ENCODE peak calls at places on chromosomes 13 and 19, in nine cellular contexts. N, F, U, E, J, S, I, L and O are unnamed samples.

GRCh38 chr19:29576761-29577661 is 29.1 kb upstream of the POP4 start:
- DNase-seq in N (peak; percentile 34), F (no peak), U (no peak), E (no peak), J (no peak), S (no peak), I (no peak), L (no peak), O (no peak)

GRCh38 chr13:31204592-31204991 is 4.8 kb downstream of the B3GLCT start:
- DNase-seq in N (no peak), F (no peak), U (no peak), E (no peak), J (no peak), S (peak; percentile 45), I (no peak), L (peak; percentile 10), O (no peak)

GRCh38 chr19:50570997-50571396 is 2.8 kb upstream of the LRRC4B start:
- DNase-seq in N (no peak), F (no peak), U (no peak), E (no peak), J (no peak), S (no peak), I (no peak), L (no peak), O (no peak)

GRCh38 chr19:45075215-45076028 is 856 bp downstream of the ZNF296 start:
- DNase-seq in N (peak; percentile 80), F (peak; percentile 44), U (peak; percentile 81), E (no peak), J (no peak), S (peak; percentile 54), I (peak; percentile 39), L (peak; percentile 86), O (peak; percentile 88)

GRCh38 chr13:111947876-111948275 is 119.1 kb upstream of the SOX1 start:
- DNase-seq in N (no peak), F (no peak), U (no peak), E (no peak), J (no peak), S (no peak), I (no peak), L (no peak), O (no peak)

GRCh38 chr19:28022506-28022905 is 1190.4 kb downstream of the UQCRFS1 start:
- DNase-seq in N (no peak), F (no peak), U (no peak), E (no peak), J (no peak), S (no peak), I (no peak), L (no peak), O (no peak)

GRCh38 chr13:101835920-101836319 is 383.4 kb downstream of the ITGBL1 start:
- DNase-seq in N (no peak), F (no peak), U (no peak), E (no peak), J (no peak), S (no peak), I (no peak), L (no peak), O (no peak)

GRCh38 chr19:16824658-16825311 is 4.4 kb upstream of the SIN3B start:
- DNase-seq in N (no peak), F (peak; percentile 17), U (no peak), E (no peak), J (peak; percentile 40), S (no peak), I (no peak), L (no peak), O (no peak)

GRCh38 chr19:10817291-10818038 is 18.5 kb downstream of the TMED1 start:
- DNase-seq in N (no peak), F (peak; percentile 47), U (peak; percentile 28), E (peak; percentile 84), J (peak; percentile 86), S (no peak), I (no peak), L (no peak), O (peak; percentile 33)

GRCh38 chr19:49790866-49791265 is 22.2 kb downstream of the FUZ start:
- DNase-seq in N (no peak), F (peak; percentile 84), U (no peak), E (peak; percentile 93), J (peak; percentile 84), S (no peak), I (no peak), L (no peak), O (no peak)

GRCh38 chr13:32246468-32246867 is 68.7 kb downstream of the ZAR1L start:
- DNase-seq in N (no peak), F (peak; percentile 45), U (peak; percentile 60), E (no peak), J (peak; percentile 35), S (peak; percentile 66), I (peak; percentile 48), L (peak; percentile 43), O (peak; percentile 68)

GRCh38 chr13:85286081-85286480 is 513.1 kb downstream of the SLITRK6 start:
- DNase-seq in N (no peak), F (no peak), U (no peak), E (no peak), J (no peak), S (no peak), I (no peak), L (no peak), O (no peak)

DNA sequence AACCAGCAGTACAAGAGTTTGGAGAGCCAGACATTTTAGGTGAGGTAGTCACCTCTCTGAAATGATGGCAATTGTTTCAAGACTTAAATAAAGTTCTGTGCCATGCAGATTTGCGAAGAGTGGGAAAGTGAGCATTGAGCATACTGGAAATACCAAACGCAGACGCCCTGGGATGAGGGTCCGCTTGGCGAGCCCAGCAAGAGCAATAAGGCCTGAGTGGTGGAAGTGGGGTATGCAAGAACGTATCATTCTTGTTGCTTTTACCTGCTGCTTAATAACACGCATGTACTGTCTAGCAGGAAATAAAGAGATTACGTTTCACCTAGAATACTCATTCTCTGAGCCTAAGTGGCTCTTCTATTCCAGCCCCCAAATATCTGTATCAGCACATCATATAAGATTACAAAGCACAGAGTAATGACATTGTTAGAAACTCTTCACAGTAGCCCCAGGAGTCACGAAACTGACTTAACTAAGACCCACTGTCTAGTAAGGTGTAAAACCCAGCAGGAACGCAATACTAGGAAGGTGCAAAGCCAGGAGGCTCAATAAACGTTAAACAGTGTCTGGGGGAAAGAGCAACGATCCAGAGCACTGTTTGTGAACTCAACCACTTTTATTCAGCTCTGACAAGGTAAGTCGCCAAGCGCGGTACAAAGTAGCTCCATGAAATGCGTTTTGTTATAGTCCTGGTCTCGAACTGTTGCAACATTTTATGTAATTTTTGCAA is 1.3 kb downstream of the RCBTB2 start:
- DNase-seq in N (peak; percentile 38), F (peak; percentile 33), U (peak; percentile 31), E (no peak), J (no peak), S (no peak), I (peak; percentile 19), L (no peak), O (no peak)
- H3K27ac ChIP-seq in N (peak overlapping the region; percentile 93), F (peak overlapping the region; percentile 98), U (peak overlapping the region; percentile 89), E (peak overlapping the region; percentile 94), J (peak overlapping the region; percentile 96), S (no peak overlapping the region), I (peak overlapping the region; percentile 93), L (peak overlapping the region; percentile 86), O (peak overlapping the region; percentile 98)

GRCh38 chr19:18478545-18479311 is 40.8 kb upstream of the ISYNA1 start:
- DNase-seq in N (peak; percentile 51), F (peak; percentile 79), U (peak; percentile 50), E (peak; percentile 70), J (peak; percentile 78), S (no peak), I (peak; percentile 45), L (peak; percentile 83), O (peak; percentile 70)
- TF ChIP-seq POLR2A in N (peak; percentile 57), F (no peak), U (no peak), E (no peak), J (no peak), S (no peak), I (no peak), L (no peak), O (no peak)

GRCh38 chr13:24100152-24100551 is 60.4 kb upstream of the SPATA13 start:
- DNase-seq in N (no peak), F (no peak), U (no peak), E (no peak), J (no peak), S (no peak), I (no peak), L (no peak), O (no peak)

GRCh38 chr13:24096659-24097058 is 63.9 kb upstream of the SPATA13 start:
- DNase-seq in N (no peak), F (no peak), U (no peak), E (no peak), J (no peak), S (no peak), I (no peak), L (no peak), O (no peak)

GRCh38 chr13:24097667-24098066 is 62.9 kb upstream of the SPATA13 start:
- DNase-seq in N (no peak), F (no peak), U (no peak), E (no peak), J (no peak), S (no peak), I (no peak), L (no peak), O (no peak)

GRCh38 chr13:24092108-24092507 is 68.4 kb upstream of the SPATA13 start:
- DNase-seq in N (no peak), F (no peak), U (no peak), E (no peak), J (no peak), S (no peak), I (no peak), L (no peak), O (no peak)

DNA sequence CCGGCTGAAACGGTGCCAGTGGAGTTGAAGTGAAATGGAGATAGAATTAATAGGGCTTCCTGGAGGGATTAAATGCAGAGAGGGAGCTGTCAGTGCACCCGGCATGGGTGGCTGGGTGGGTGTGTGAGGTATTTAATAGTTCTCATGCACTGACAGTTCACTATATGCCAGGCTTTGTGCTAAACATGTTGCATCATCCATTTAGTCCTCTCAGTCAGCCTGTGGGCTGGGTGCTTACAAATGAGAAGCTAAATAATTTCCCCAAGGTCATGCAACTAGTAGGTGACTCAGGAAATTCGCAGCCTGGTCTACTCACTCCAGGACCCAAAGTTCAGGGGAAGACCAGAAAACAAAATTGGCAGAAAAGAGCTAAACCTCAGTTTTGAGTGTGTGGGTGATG is 63.5 kb upstream of the SPATA13 start:
- DNase-seq in N (peak; percentile 16), F (peak; percentile 50), U (no peak), E (no peak), J (no peak), S (no peak), I (no peak), L (no peak), O (no peak)
- H3K27ac ChIP-seq in N (no peak overlapping the region), F (no peak overlapping the region), U (no peak overlapping the region), E (no peak overlapping the region), J (no peak overlapping the region), S (no peak overlapping the region), I (no peak overlapping the region), L (no peak overlapping the region), O (no peak overlapping the region)

DNA sequence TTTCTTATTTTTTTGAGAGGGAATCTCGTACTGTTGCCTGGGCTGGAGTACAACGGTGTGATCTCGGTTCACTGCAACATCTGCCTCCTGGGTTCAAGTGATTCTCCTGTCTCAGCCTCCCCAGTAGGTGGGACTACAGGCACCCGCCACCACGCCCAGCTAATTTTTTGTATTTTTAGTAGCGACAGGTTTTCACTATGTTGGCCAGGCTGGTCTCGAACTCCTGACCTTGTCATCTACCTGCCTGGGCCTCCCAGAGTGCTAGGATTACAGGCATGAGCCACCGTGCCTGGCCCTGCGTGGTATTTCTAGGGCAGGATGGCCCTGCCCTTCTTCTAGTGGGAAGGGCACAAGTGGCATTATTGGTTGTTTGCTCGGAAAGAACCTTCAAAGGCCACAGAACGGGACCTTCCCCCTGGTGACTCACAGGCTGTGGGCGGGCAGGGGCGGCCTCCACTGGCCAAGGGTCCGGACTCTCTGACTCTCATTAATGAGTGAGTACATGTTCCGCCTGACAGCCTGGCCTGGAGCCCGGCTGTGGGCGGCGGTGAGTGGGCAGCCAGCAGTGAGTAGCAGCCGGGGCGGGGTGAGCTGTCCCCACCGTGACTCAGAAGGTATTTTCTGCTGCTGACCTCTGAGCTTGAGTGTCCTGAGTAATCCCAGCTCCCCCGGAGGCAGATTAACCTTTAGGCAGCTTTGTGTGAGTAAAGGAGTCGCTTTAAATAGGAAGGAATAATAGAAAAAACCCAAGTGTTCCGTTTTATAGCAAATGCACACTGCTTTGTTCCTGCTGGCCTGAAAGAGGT is 5.1 kb downstream of the DOT1L start:
- DNase-seq in N (peak; percentile 92), F (peak; percentile 98), U (peak; percentile 100), E (peak; percentile 91), J (peak; percentile 96), S (peak; percentile 98), I (peak; percentile 97), L (peak; percentile 78), O (peak; percentile 96)
- TF ChIP-seq POLR2A in N (peak; percentile 59), F (peak; percentile 87), U (no peak), E (no peak), J (peak; percentile 46), S (no peak), I (peak; percentile 81), L (no peak), O (no peak)